ENCODE peak calls at places on chromosomes 1 and 21, in four cellular contexts. K is cardiac fibroblast, F is suprapubic skin, G is small intestine. Z is an unnamed sample.

GRCh38 chr1:159943908-159944622 is 1.3 kb downstream of the IGSF9 start:
- DNase-seq in G (no peak), F (no peak), K (no peak), Z (no peak)

GRCh38 chr1:111989531-111990025 is at the start of gene KCND3:
- DNase-seq in K (peak; percentile 27), F (no peak), G (peak; percentile 4), Z (no peak)

GRCh38 chr1:36323636-36324321 is at the start of gene EVA1B:
- DNase-seq in K (peak; percentile 91), F (peak; percentile 89), G (peak; percentile 34), Z (peak; percentile 59)

GRCh38 chr1:226821719-226822085 is 48.7 kb upstream of the PSEN2 start:
- DNase-seq in G (no peak), F (no peak), K (peak; percentile 25), Z (no peak)

GRCh38 chr1:164443166-164443565 is 115.8 kb upstream of the PBX1 start:
- DNase-seq in K (peak; percentile 21), F (no peak), G (no peak), Z (no peak)

GRCh38 chr1:227766653-227767277 is 31.5 kb downstream of the SNAP47 start:
- DNase-seq in F (no peak), K (no peak), G (no peak), Z (no peak)

GRCh38 chr1:35718492-35719336 is at the start of gene C1orf216:
- DNase-seq in K (peak; percentile 88), G (peak; percentile 34), F (peak; percentile 76), Z (peak; percentile 57)

GRCh38 chr1:94095744-94096469 is 25.0 kb downstream of the ABCA4 start:
- DNase-seq in F (no peak), K (peak; percentile 64), G (no peak), Z (no peak)

GRCh38 chr1:41399148-41399795 is 38.0 kb downstream of the FOXO6 start:
- DNase-seq in G (no peak), F (no peak), K (no peak), Z (no peak)

GRCh38 chr1:56196839-56197238 is 382.5 kb downstream of the PLPP3 start:
- DNase-seq in F (no peak), G (no peak), K (no peak), Z (no peak)

GRCh38 chr1:107895403-107896181 is 69.4 kb downstream of the VAV3 start:
- DNase-seq in F (no peak), G (no peak), K (no peak), Z (no peak)

DNA sequence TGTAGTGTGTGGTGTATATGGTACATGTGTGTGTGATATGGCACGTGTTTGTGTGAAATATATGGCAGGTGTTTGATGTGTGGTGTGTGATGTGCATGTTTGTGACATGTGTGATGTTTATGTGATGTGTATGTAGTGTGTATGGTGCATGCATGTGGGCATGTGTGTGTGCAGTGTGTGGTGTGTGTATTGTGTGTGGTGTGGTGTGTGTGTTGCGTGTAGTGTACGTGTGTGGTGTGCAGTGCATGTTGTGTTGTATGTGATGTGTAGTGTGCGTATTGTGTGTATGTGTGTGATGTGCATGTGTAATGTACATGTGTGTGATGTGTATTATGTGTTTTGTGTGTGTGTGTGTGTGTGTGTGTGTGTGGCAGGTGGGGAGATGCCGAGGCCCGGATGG is 65.7 kb downstream of the SLC19A1 start:
- DNase-seq in K (no peak), G (no peak), F (no peak), Z (no peak)
- H3K4me3 ChIP-seq in K (no peak overlapping the region), G (no peak overlapping the region), F (no peak overlapping the region), Z (no peak overlapping the region)

GRCh38 chr1:214271174-214271858 is 9.6 kb upstream of the SMYD2 start:
- DNase-seq in K (no peak), G (no peak), F (no peak), Z (no peak)
- H3K4me3 ChIP-seq in K (no peak overlapping the region), G (no peak overlapping the region), F (no peak overlapping the region), Z (no peak overlapping the region)

DNA sequence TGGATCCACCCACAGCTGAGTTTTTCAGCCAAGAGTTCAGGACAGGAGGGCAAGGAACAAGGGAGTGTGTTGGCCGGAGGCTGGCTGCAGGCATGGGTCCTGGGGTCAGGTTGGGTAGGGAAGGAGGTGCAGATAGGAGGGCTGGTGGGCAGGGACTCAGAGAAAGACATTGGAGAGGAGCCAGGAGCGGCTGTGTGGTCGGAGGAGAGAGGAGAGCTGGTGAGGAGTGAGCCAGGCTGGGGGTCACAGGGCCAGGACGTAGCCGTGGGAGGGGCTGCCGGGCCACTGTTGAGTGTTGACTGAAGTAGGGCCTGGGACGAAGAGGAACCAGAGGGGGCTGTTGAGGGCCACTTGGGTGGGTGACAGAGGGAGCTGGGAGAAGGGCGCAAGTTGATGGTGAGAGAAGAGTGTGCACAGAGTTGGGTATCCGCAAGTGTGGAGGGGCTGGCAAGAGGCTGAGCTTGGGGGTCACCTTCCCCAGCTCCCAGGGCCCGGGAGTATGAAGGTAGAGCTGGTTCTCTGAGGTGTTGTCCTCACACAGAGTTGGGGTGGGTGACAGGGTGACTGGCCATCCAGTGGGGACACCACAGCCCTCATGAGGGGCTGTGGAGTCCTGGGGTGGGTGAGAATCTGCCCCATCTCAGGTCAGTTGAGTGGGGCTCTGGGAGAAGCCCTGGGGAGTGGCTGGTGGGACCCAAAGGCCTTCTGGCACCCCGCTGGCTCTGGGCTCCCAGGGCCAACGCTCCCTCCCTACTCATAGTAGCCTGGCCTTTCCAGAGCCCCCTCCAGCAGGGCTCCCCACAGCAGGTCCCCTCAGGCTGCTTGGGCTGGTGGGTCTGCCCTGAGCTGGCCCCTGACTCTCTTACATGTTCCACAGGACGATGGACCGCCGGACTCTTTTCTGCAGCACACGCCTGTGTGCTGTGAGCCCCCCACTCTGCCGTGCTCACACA is 21.9 kb downstream of the PODN start:
- DNase-seq in K (no peak), G (no peak), F (no peak), Z (no peak)
- H3K4me3 ChIP-seq in K (no peak overlapping the region), G (no peak overlapping the region), F (no peak overlapping the region), Z (no peak overlapping the region)

DNA sequence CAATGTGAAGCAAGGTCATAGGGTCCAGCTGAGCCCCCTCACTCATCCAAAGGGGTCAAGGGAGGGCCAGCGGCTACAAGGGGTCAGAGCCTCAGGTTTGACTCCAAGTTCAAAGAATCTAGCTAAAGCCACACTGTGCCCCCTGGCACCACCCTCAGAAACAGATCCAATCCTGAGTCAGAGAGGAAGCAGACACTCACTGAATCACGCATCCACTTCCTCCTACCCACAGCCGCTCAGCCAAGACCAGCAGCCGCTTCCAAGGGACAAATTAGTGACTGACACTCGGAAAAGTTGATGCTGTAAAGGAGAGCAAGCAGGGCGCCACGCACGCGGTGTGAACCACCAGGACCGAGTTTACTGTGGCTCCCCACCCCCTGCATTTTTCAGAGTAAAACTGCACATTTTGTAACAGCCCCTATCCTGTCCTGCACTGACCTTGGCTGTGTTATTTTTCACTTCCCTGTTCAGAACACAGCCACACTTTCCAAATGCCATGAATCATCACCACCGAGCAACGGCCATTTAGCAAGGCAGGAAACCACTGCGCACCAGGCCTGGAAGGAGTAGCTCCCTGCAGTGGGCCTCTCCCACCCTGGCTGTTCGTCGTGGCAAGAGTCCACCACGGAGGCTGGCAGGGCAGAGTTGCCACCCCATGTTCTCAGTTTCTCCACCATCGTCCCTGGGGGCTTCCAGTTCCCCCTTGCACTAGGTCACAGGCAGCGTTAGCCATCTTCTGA is 147.8 kb downstream of the TOMM20 start:
- DNase-seq in F (peak; percentile 95), K (peak; percentile 98), G (no peak), Z (peak; percentile 94)
- H3K4me3 ChIP-seq in F (peak overlapping the region; percentile 13), K (peak overlapping the region; percentile 24), G (no peak overlapping the region), Z (peak overlapping the region; percentile 13)

GRCh38 chr1:243729956-243730355 is 120.1 kb downstream of the AKT3 start:
- DNase-seq in G (no peak), K (no peak), F (no peak), Z (no peak)

GRCh38 chr1:243732627-243733026 is 117.4 kb downstream of the AKT3 start:
- DNase-seq in K (no peak), F (no peak), G (no peak), Z (no peak)

GRCh38 chr1:243731974-243732373 is 118.1 kb downstream of the AKT3 start:
- DNase-seq in G (no peak), F (no peak), K (no peak), Z (no peak)

GRCh38 chr1:243730499-243731150 is 119.4 kb downstream of the AKT3 start:
- DNase-seq in F (no peak), K (no peak), G (no peak), Z (no peak)

DNA sequence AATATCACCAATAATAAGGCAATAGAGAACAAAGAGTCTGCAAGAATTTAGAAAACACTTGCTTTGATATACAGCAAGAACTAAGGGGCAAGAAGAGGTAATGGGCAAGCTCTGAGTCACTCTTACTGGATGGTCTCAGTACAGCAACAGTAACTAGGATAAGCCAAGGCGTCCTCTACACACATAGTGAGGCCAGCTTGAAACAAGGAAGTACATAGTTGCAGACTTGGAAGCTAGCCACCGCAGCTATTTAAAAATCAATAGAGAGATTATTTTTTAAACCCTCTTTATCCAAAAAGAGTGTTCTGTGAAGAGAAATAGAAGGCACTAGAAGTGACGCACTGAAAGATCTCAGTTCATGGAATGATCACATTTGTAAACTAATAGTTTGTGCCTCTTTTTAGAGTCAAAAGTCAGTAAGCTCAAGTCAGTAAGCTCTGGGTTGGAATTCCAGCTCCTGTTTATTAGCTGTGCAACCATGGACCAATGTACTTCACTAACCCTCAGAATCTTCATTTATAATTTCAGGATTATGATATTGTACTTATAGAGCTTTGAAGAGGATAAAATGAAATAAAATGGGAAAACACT is 118.6 kb downstream of the AKT3 start:
- DNase-seq in K (peak; percentile 83), F (no peak), G (peak; percentile 33), Z (peak; percentile 68)
- H3K4me3 ChIP-seq in K (no peak overlapping the region), F (no peak overlapping the region), G (no peak overlapping the region), Z (no peak overlapping the region)

DNA sequence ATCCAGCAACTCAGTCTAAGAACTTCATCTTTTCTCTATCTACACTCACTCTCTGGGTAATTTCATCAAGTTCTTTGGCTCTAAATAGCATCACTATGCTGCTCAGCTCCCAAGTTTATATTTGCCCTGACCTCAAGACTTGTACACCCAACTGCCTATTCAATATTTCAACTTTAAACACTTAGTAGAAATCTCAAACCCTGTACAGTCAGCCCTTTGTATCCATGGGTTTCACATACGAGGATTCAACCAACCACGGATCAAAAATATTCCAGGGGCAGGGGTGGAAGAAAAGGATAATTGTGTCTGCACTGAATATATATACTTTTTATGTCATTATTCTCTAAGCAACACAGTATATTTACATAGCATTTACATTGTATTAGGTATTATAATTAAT is 13.9 kb downstream of the ASH1L start:
- DNase-seq in G (no peak), F (no peak), K (no peak), Z (no peak)
- H3K4me3 ChIP-seq in G (no peak overlapping the region), F (no peak overlapping the region), K (no peak overlapping the region), Z (no peak overlapping the region)

DNA sequence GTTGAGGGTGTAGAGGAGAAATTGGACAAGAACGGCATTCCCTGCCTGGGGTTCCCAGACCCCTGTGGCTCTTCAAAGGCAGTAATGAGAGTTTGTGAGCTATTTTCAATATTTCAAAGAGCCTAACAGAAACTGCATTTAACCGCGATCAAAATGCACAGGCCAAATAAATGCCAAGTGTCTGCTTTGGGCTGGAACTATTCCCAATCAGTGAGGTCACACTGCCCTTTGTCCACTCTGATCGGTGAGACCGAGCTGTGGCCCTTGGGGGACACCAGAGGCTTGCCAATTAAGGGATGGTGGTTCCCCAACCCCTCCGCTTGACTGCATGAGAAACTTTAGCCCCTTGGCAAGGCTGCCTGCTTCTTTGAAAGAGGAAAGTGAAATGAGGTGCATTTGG is 20.3 kb downstream of the CSMD2 start:
- DNase-seq in F (no peak), K (no peak), G (no peak), Z (no peak)
- H3K4me3 ChIP-seq in F (no peak overlapping the region), K (no peak overlapping the region), G (no peak overlapping the region), Z (no peak overlapping the region)